ENCODE peak calls at places on chromosome 11, in eight cellular contexts. One of them, this sample, is unnamed.

GRCh38 chr11:12724301-12725046 is 50.3 kb downstream of the TEAD1 start:
- DNase-seq in MCF 10A: peak; percentile 97
- DNase-seq in neural progenitor cell: peak; percentile 72
- DNase-seq in NCI-H460: peak; percentile 78
- DNase-seq in anterior cingulate cortex: no peak
- DNase-seq in H7: peak; percentile 83
- DNase-seq in EL: peak; percentile 96
- DNase-seq in lower leg skin: peak; percentile 75
- DNase-seq in this sample: no peak

GRCh38 chr11:24324211-24324610 is 172.6 kb upstream of the LUZP2 start:
- DNase-seq in MCF 10A: no peak
- DNase-seq in neural progenitor cell: no peak
- DNase-seq in NCI-H460: no peak
- DNase-seq in anterior cingulate cortex: no peak
- DNase-seq in H7: no peak
- DNase-seq in EL: peak; percentile 38
- DNase-seq in lower leg skin: no peak
- DNase-seq in this sample: no peak

GRCh38 chr11:58613228-58613627 is 9.2 kb upstream of the CNTF start:
- DNase-seq in MCF 10A: no peak
- DNase-seq in neural progenitor cell: no peak
- DNase-seq in NCI-H460: no peak
- DNase-seq in anterior cingulate cortex: no peak
- DNase-seq in H7: no peak
- DNase-seq in EL: no peak
- DNase-seq in lower leg skin: no peak
- DNase-seq in this sample: no peak

GRCh38 chr11:117544431-117544830 is 216.8 kb downstream of the CEP164 start:
- DNase-seq in MCF 10A: no peak
- DNase-seq in neural progenitor cell: no peak
- DNase-seq in NCI-H460: no peak
- DNase-seq in anterior cingulate cortex: no peak
- DNase-seq in H7: no peak
- DNase-seq in EL: no peak
- DNase-seq in lower leg skin: no peak
- DNase-seq in this sample: no peak

GRCh38 chr11:44329472-44330230 is 19.7 kb upstream of the ALX4 start:
- DNase-seq in MCF 10A: no peak
- DNase-seq in neural progenitor cell: no peak
- DNase-seq in NCI-H460: no peak
- DNase-seq in anterior cingulate cortex: no peak
- DNase-seq in H7: no peak
- DNase-seq in EL: no peak
- DNase-seq in lower leg skin: no peak
- DNase-seq in this sample: no peak

GRCh38 chr11:35905901-35906661 is 37.8 kb upstream of the LDLRAD3 start:
- DNase-seq in MCF 10A: no peak
- DNase-seq in neural progenitor cell: no peak
- DNase-seq in NCI-H460: no peak
- DNase-seq in anterior cingulate cortex: no peak
- DNase-seq in H7: no peak
- DNase-seq in EL: no peak
- DNase-seq in lower leg skin: no peak
- DNase-seq in this sample: no peak

GRCh38 chr11:128886401-128887119 is 4.6 kb upstream of the KCNJ5 start:
- DNase-seq in MCF 10A: peak; percentile 56
- DNase-seq in neural progenitor cell: peak; percentile 54
- DNase-seq in NCI-H460: no peak
- DNase-seq in anterior cingulate cortex: no peak
- DNase-seq in H7: no peak
- DNase-seq in EL: no peak
- DNase-seq in lower leg skin: no peak
- DNase-seq in this sample: no peak

GRCh38 chr11:96293109-96293508 is 49.9 kb downstream of the MAML2 start:
- DNase-seq in MCF 10A: no peak
- DNase-seq in neural progenitor cell: no peak
- DNase-seq in NCI-H460: no peak
- DNase-seq in anterior cingulate cortex: no peak
- DNase-seq in H7: no peak
- DNase-seq in EL: no peak
- DNase-seq in lower leg skin: no peak
- DNase-seq in this sample: no peak

GRCh38 chr11:21866781-21867180 is 326.1 kb upstream of the ANO5 start:
- DNase-seq in MCF 10A: no peak
- DNase-seq in neural progenitor cell: no peak
- DNase-seq in NCI-H460: no peak
- DNase-seq in anterior cingulate cortex: no peak
- DNase-seq in H7: no peak
- DNase-seq in EL: no peak
- DNase-seq in lower leg skin: no peak
- DNase-seq in this sample: no peak

GRCh38 chr11:124934862-124935547 is 842 bp downstream of the HEPACAM start:
- DNase-seq in MCF 10A: peak; percentile 54
- DNase-seq in neural progenitor cell: no peak
- DNase-seq in NCI-H460: no peak
- DNase-seq in anterior cingulate cortex: no peak
- DNase-seq in H7: no peak
- DNase-seq in EL: peak; percentile 92
- DNase-seq in lower leg skin: no peak
- DNase-seq in this sample: no peak

This sample was measured in effector memory CD4-positive, alpha-beta T cell.